ENCODE peak calls at places on chromosomes 12 and 14, in five cellular contexts. X is cardiac muscle cell; P is heart right ventricle; M is astrocyte of the spinal cord; S is CD8-positive, alpha-beta T cell. H is an unnamed sample.
A peak's percentile ranks its signal among the peaks of the same experiment; 100 is the strongest.

GRCh38 chr14:103532216-103533136 is 3.5 kb downstream of the TRMT61A start:
- DNase-seq in M (no peak), X (no peak), S (no peak), P (no peak), H (no peak)

GRCh38 chr14:33057585-33057984 is 118.9 kb downstream of the NPAS3 start:
- DNase-seq in M (no peak), X (no peak), P (no peak), S (no peak), H (no peak)

GRCh38 chr12:113401066-113402000 is 2.4 kb downstream of the SDS start:
- DNase-seq in X (no peak), P (no peak), S (no peak), M (no peak), H (no peak)

GRCh38 chr12:30980886-30981662 is 54.5 kb downstream of the TSPAN11 start:
- DNase-seq in M (no peak), S (no peak), X (peak; percentile 44), P (no peak), H (no peak)

GRCh38 chr12:4526923-4527546 is 11.7 kb upstream of the RAD51AP1 start:
- DNase-seq in M (peak; percentile 46), P (no peak), X (peak; percentile 12), S (no peak), H (no peak)

GRCh38 chr12:58781609-58782008 is 138.7 kb downstream of the LRIG3 start:
- DNase-seq in P (no peak), X (no peak), M (no peak), S (no peak), H (no peak)

GRCh38 chr14:76924363-76925151 is 98.3 kb downstream of the LRRC74A start:
- DNase-seq in P (no peak), X (no peak), M (peak; percentile 44), S (no peak), H (peak; percentile 52)

GRCh38 chr14:104509673-104510072 is 69.9 kb upstream of the C14orf180 start:
- DNase-seq in P (no peak), X (no peak), S (no peak), M (no peak), H (no peak)

GRCh38 chr14:92622311-92622710 is 108.7 kb downstream of the RIN3 start:
- DNase-seq in M (no peak), P (no peak), S (no peak), X (no peak), H (no peak)

GRCh38 chr12:132479938-132480619 is 9.9 kb upstream of the FBRSL1 start:
- DNase-seq in S (no peak), X (no peak), P (no peak), M (no peak), H (no peak)

GRCh38 chr12:58425481-58426392 is 484.4 kb downstream of the ATP23 start:
- DNase-seq in S (no peak), P (no peak), X (peak; percentile 18), M (peak; percentile 96), H (no peak)

GRCh38 chr12:62588916-62589315 is 122.3 kb downstream of the MON2 start:
- DNase-seq in S (no peak), M (peak; percentile 68), X (no peak), P (no peak), H (no peak)

GRCh38 chr12:80936353-80936641 is 1.4 kb downstream of the LIN7A start:
- DNase-seq in P (peak; percentile 31), X (peak; percentile 68), M (no peak), S (no peak), H (no peak)

GRCh38 chr12:80935076-80935475 is 2.7 kb downstream of the LIN7A start:
- DNase-seq in P (no peak), M (no peak), S (no peak), X (no peak), H (no peak)

GRCh38 chr12:80937391-80938238 is at the start of gene LIN7A:
- DNase-seq in M (peak; percentile 62), P (peak; percentile 69), X (peak; percentile 76), S (no peak), H (peak; percentile 45)

GRCh38 chr12:80938397-80938796 is 663 bp upstream of the LIN7A start:
- DNase-seq in M (no peak), X (no peak), S (no peak), P (no peak), H (no peak)

GRCh38 chr12:80936642-80937390 is 918 bp downstream of the LIN7A start:
- DNase-seq in S (no peak), M (peak; percentile 63), P (peak; percentile 48), X (peak; percentile 75), H (peak; percentile 65)
- TF ChIP-seq CTCF in S (no peak), M (no peak), P (no peak), X (no peak), H (no peak)

GRCh38 chr12:105092336-105092735 is 8.1 kb upstream of the ALDH1L2 start:
- DNase-seq in S (no peak), M (no peak), P (no peak), X (no peak), H (no peak)
- TF ChIP-seq CTCF in S (no peak), M (no peak), P (no peak), X (no peak), H (no peak)

GRCh38 chr12:93060666-93061413 is 131.7 kb upstream of the EEA1 start:
- DNase-seq in X (peak; percentile 36), P (no peak), M (peak; percentile 84), S (no peak), H (no peak)
- TF ChIP-seq CTCF in X (peak; percentile 20), P (no peak), M (no peak), S (no peak), H (no peak)

GRCh38 chr12:39275846-39276245 is 167.1 kb downstream of the KIF21A start:
- DNase-seq in S (no peak), M (no peak), P (no peak), X (no peak), H (no peak)

GRCh38 chr12:39277416-39277815 is 165.5 kb downstream of the KIF21A start:
- DNase-seq in P (no peak), S (no peak), M (no peak), X (no peak), H (no peak)

GRCh38 chr12:39267886-39268285 is 175.0 kb downstream of the KIF21A start:
- DNase-seq in X (no peak), M (no peak), S (no peak), P (no peak), H (no peak)

GRCh38 chr12:39272934-39273770 is 169.8 kb downstream of the KIF21A start:
- DNase-seq in S (no peak), X (peak; percentile 66), P (no peak), M (peak; percentile 47), H (peak; percentile 66)
- TF ChIP-seq CTCF in S (peak; percentile 63), X (peak; percentile 69), P (peak; percentile 37), M (peak; percentile 58), H (peak; percentile 85)

DNA sequence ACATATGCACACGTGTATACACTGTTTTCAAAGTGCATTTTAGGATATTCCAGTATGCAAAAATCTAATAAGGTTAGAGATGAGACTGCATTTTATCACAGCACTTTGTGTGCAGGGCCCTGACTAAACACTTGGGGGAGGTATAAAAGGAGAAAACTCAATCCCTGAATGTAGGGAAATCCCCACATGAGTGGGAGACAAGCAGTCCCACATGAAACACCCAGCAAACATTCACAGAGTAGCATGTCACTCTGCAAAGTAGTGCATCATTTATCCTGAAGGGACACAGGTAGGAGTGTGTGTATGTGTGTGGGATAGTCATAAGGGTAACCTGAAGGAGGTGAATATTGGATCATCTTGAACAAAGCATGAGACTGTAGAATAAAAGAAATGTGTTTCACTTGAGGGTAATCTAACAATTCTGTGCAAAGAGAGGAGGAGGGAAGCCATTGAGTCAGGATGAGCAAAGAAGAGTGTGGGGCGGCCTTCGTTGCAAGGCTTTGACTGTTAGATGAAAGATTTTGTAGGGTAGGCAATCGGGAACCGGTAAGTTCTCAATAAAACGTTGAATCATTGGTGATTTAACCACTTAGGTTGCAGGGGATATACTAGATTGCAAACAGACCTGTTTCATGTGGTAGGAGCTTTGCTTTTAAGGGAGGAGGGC is 2.9 kb downstream of the PRPF40B start:
- DNase-seq in M (no peak), P (no peak), S (no peak), X (no peak), H (no peak)
- TF ChIP-seq CTCF in M (no peak), P (no peak), S (peak; percentile 28), X (peak; percentile 24), H (no peak)